ENCODE peak calls at places on chromosomes 6 and 20, in four cellular contexts. K is naive B cell, C is Kasumi-1, G is H9. J is an unnamed sample.

GRCh38 chr6:170046786-170047626 is 243.9 kb downstream of the DLL1 start:
- DNase-seq in K (no peak), C (peak), G (no peak), J (no peak)

GRCh38 chr20:59608396-59608795 is 4.1 kb downstream of the PHACTR3 start:
- DNase-seq in K (no peak), C (no peak), G (no peak), J (no peak)

GRCh38 chr6:71349976-71350615 is 61.5 kb downstream of the OGFRL1 start:
- DNase-seq in K (no peak), C (no peak), G (no peak), J (no peak)

GRCh38 chr6:137217801-137218472 is 1.2 kb downstream of the IFNGR1 start:
- DNase-seq in K (peak), C (peak), G (no peak), J (peak)

GRCh38 chr6:116072368-116072767 is 11.7 kb upstream of the FRK start:
- DNase-seq in K (no peak), C (no peak), G (no peak), J (no peak)

GRCh38 chr20:54062812-54063280 is 7.5 kb downstream of the BCAS1 start:
- DNase-seq in K (peak), C (peak), G (no peak), J (no peak)

GRCh38 chr20:17652411-17652810 is 29.6 kb downstream of the RRBP1 start:
- DNase-seq in K (no peak), C (no peak), G (no peak), J (no peak)

GRCh38 chr6:33632603-33633039 is 11.5 kb downstream of the ITPR3 start:
- DNase-seq in K (peak), C (peak), G (peak), J (no peak)

GRCh38 chr6:42025066-42025789 is 25.1 kb upstream of the TAF8 start:
- DNase-seq in K (peak), C (no peak), G (no peak), J (no peak)

GRCh38 chr20:32195581-32195980 is 12.0 kb downstream of the PLAGL2 start:
- DNase-seq in K (no peak), C (no peak), G (no peak), J (no peak)

GRCh38 chr6:113221850-113222249 is 635.3 kb upstream of the MARCKS start:
- DNase-seq in K (no peak), C (no peak), G (peak), J (no peak)

GRCh38 chr6:104566411-104566810 is 293.3 kb downstream of the HACE1 start:
- DNase-seq in K (no peak), C (no peak), G (no peak), J (no peak)

GRCh38 chr6:156899532-156899931 is 122.4 kb downstream of the ARID1B start:
- DNase-seq in K (no peak), C (no peak), G (no peak), J (no peak)

GRCh38 chr20:17680128-17680835 is 1.8 kb downstream of the RRBP1 start:
- DNase-seq in K (peak), C (peak), G (no peak), J (peak)

GRCh38 chr6:13044390-13044789 is 283.9 kb downstream of the TBC1D7 start:
- DNase-seq in K (no peak), C (peak), G (peak), J (peak)

GRCh38 chr20:19015890-19016465 is 196.5 kb upstream of the SLC24A3 start:
- DNase-seq in K (no peak), C (no peak), G (no peak), J (no peak)

GRCh38 chr6:142648526-142648925 is 296.4 kb downstream of the HIVEP2 start:
- DNase-seq in K (no peak), C (no peak), G (no peak), J (no peak)

GRCh38 chr6:160013987-160014868 is 45.3 kb downstream of the IGF2R start:
- DNase-seq in K (no peak), C (no peak), G (no peak), J (no peak)

GRCh38 chr6:87436435-87436834 is 28.7 kb downstream of the CFAP206 start:
- DNase-seq in K (peak), C (peak), G (peak), J (no peak)

GRCh38 chr20:14069796-14070195 is 74.5 kb downstream of the MACROD2 start:
- DNase-seq in K (no peak), C (no peak), G (no peak), J (no peak)

GRCh38 chr6:118706702-118707101 is 55.3 kb upstream of the CEP85L start:
- DNase-seq in K (no peak), C (no peak), G (no peak), J (no peak)

GRCh38 chr6:43746613-43747101 is 23.4 kb upstream of the VEGFA start:
- DNase-seq in K (no peak), C (no peak), G (peak), J (no peak)

GRCh38 chr6:17054647-17055046 is 47.2 kb upstream of the STMND1 start:
- DNase-seq in K (no peak), C (no peak), G (no peak), J (no peak)

GRCh38 chr6:33886673-33887144 is 82.9 kb upstream of the MLN start:
- DNase-seq in K (no peak), C (peak), G (no peak), J (no peak)

GRCh38 chr20:63682384-63683139 is 13.9 kb upstream of the TNFRSF6B start:
- DNase-seq in K (no peak), C (no peak), G (no peak), J (no peak)

GRCh38 chr6:156016186-156016976 is 560.7 kb upstream of the NOX3 start:
- DNase-seq in K (no peak), C (no peak), G (no peak), J (no peak)

GRCh38 chr6:10528170-10528981 is 7.2 kb downstream of the GCNT2 start:
- DNase-seq in K (peak), C (no peak), G (peak), J (peak)

GRCh38 chr20:17747431-17747846 is 47.7 kb downstream of the BANF2 start:
- DNase-seq in K (no peak), C (no peak), G (no peak), J (no peak)

GRCh38 chr20:62737271-62737761 is 28.7 kb downstream of the NTSR1 start:
- DNase-seq in K (no peak), C (no peak), G (no peak), J (no peak)

GRCh38 chr20:37567331-37567665 is 39.6 kb upstream of the BLCAP start:
- DNase-seq in K (no peak), C (no peak), G (no peak), J (no peak)

GRCh38 chr6:51569594-51569993 is 517.8 kb downstream of the PKHD1 start:
- DNase-seq in K (no peak), C (no peak), G (peak), J (no peak)